ENCODE peak calls at places on chromosome 5, in eight cellular contexts. One of them, this sample, is unnamed.

GRCh38 chr5:163260471-163260870 is 176.9 kb upstream of the CCNG1 start:
- DNase-seq in mammary epithelial cell: no peak
- DNase-seq in HTR-8/SVneo: no peak
- DNase-seq in endothelial cell of umbilical vein: no peak
- DNase-seq in stimulated activated CD8-positive, alpha-beta memory T cell treated with anti-CD3 and anti-CD28 coated beads, Interleukin-7, amount 100 ng/mL, for 1 hour: no peak
- DNase-seq in body of pancreas: no peak
- DNase-seq in fibroblast of the aortic adventitia: no peak
- DNase-seq in astrocyte of the cerebellum: no peak
- DNase-seq in this sample: no peak

GRCh38 chr5:52725781-52726180 is 61.9 kb upstream of the ITGA1 start:
- DNase-seq in mammary epithelial cell: no peak
- DNase-seq in HTR-8/SVneo: no peak
- DNase-seq in endothelial cell of umbilical vein: peak
- DNase-seq in stimulated activated CD8-positive, alpha-beta memory T cell treated with anti-CD3 and anti-CD28 coated beads, Interleukin-7, amount 100 ng/mL, for 1 hour: no peak
- DNase-seq in body of pancreas: peak
- DNase-seq in fibroblast of the aortic adventitia: no peak
- DNase-seq in astrocyte of the cerebellum: peak
- DNase-seq in this sample: no peak

GRCh38 chr5:14767942-14768837 is 103.4 kb downstream of the ANKH start:
- DNase-seq in mammary epithelial cell: no peak
- DNase-seq in HTR-8/SVneo: no peak
- DNase-seq in endothelial cell of umbilical vein: no peak
- DNase-seq in stimulated activated CD8-positive, alpha-beta memory T cell treated with anti-CD3 and anti-CD28 coated beads, Interleukin-7, amount 100 ng/mL, for 1 hour: no peak
- DNase-seq in body of pancreas: no peak
- DNase-seq in fibroblast of the aortic adventitia: no peak
- DNase-seq in astrocyte of the cerebellum: no peak
- DNase-seq in this sample: no peak

GRCh38 chr5:147092044-147092443 is 142.8 kb upstream of the STK32A start:
- DNase-seq in mammary epithelial cell: no peak
- DNase-seq in HTR-8/SVneo: no peak
- DNase-seq in endothelial cell of umbilical vein: no peak
- DNase-seq in stimulated activated CD8-positive, alpha-beta memory T cell treated with anti-CD3 and anti-CD28 coated beads, Interleukin-7, amount 100 ng/mL, for 1 hour: no peak
- DNase-seq in body of pancreas: no peak
- DNase-seq in fibroblast of the aortic adventitia: no peak
- DNase-seq in astrocyte of the cerebellum: no peak
- DNase-seq in this sample: no peak

GRCh38 chr5:94793113-94793815 is 174.8 kb downstream of the SLF1 start:
- DNase-seq in mammary epithelial cell: no peak
- DNase-seq in HTR-8/SVneo: no peak
- DNase-seq in endothelial cell of umbilical vein: peak
- DNase-seq in stimulated activated CD8-positive, alpha-beta memory T cell treated with anti-CD3 and anti-CD28 coated beads, Interleukin-7, amount 100 ng/mL, for 1 hour: no peak
- DNase-seq in body of pancreas: no peak
- DNase-seq in fibroblast of the aortic adventitia: peak
- DNase-seq in astrocyte of the cerebellum: peak
- DNase-seq in this sample: no peak

GRCh38 chr5:52685621-52686370 is 101.9 kb upstream of the ITGA1 start:
- DNase-seq in mammary epithelial cell: peak
- DNase-seq in HTR-8/SVneo: no peak
- DNase-seq in endothelial cell of umbilical vein: no peak
- DNase-seq in stimulated activated CD8-positive, alpha-beta memory T cell treated with anti-CD3 and anti-CD28 coated beads, Interleukin-7, amount 100 ng/mL, for 1 hour: no peak
- DNase-seq in body of pancreas: no peak
- DNase-seq in fibroblast of the aortic adventitia: no peak
- DNase-seq in astrocyte of the cerebellum: no peak
- DNase-seq in this sample: no peak

GRCh38 chr5:121399879-121400278 is 451.8 kb upstream of the FTMT start:
- DNase-seq in mammary epithelial cell: no peak
- DNase-seq in HTR-8/SVneo: no peak
- DNase-seq in endothelial cell of umbilical vein: no peak
- DNase-seq in stimulated activated CD8-positive, alpha-beta memory T cell treated with anti-CD3 and anti-CD28 coated beads, Interleukin-7, amount 100 ng/mL, for 1 hour: no peak
- DNase-seq in body of pancreas: no peak
- DNase-seq in fibroblast of the aortic adventitia: no peak
- DNase-seq in astrocyte of the cerebellum: no peak
- DNase-seq in this sample: no peak

GRCh38 chr5:37723147-37723961 is 116.5 kb downstream of the GDNF start:
- DNase-seq in mammary epithelial cell: no peak
- DNase-seq in HTR-8/SVneo: no peak
- DNase-seq in endothelial cell of umbilical vein: no peak
- DNase-seq in stimulated activated CD8-positive, alpha-beta memory T cell treated with anti-CD3 and anti-CD28 coated beads, Interleukin-7, amount 100 ng/mL, for 1 hour: no peak
- DNase-seq in body of pancreas: no peak
- DNase-seq in fibroblast of the aortic adventitia: no peak
- DNase-seq in astrocyte of the cerebellum: no peak
- DNase-seq in this sample: no peak

GRCh38 chr5:176360894-176361436 is 599 bp downstream of the KIAA1191 start:
- DNase-seq in mammary epithelial cell: peak
- DNase-seq in HTR-8/SVneo: peak
- DNase-seq in endothelial cell of umbilical vein: peak
- DNase-seq in stimulated activated CD8-positive, alpha-beta memory T cell treated with anti-CD3 and anti-CD28 coated beads, Interleukin-7, amount 100 ng/mL, for 1 hour: no peak
- DNase-seq in body of pancreas: peak
- DNase-seq in fibroblast of the aortic adventitia: peak
- DNase-seq in astrocyte of the cerebellum: no peak
- DNase-seq in this sample: no peak

GRCh38 chr5:136042665-136043121 is 13.9 kb downstream of the TGFBI start:
- DNase-seq in mammary epithelial cell: no peak
- DNase-seq in HTR-8/SVneo: no peak
- DNase-seq in endothelial cell of umbilical vein: peak
- DNase-seq in stimulated activated CD8-positive, alpha-beta memory T cell treated with anti-CD3 and anti-CD28 coated beads, Interleukin-7, amount 100 ng/mL, for 1 hour: no peak
- DNase-seq in body of pancreas: no peak
- DNase-seq in fibroblast of the aortic adventitia: no peak
- DNase-seq in astrocyte of the cerebellum: no peak
- DNase-seq in this sample: no peak

GRCh38 chr5:116479776-116480675 is 94.6 kb downstream of the SEMA6A start:
- DNase-seq in mammary epithelial cell: no peak
- DNase-seq in HTR-8/SVneo: no peak
- DNase-seq in endothelial cell of umbilical vein: peak
- DNase-seq in stimulated activated CD8-positive, alpha-beta memory T cell treated with anti-CD3 and anti-CD28 coated beads, Interleukin-7, amount 100 ng/mL, for 1 hour: no peak
- DNase-seq in body of pancreas: no peak
- DNase-seq in fibroblast of the aortic adventitia: no peak
- DNase-seq in astrocyte of the cerebellum: no peak
- DNase-seq in this sample: no peak

GRCh38 chr5:147175516-147176097 is 59.2 kb upstream of the STK32A start:
- DNase-seq in mammary epithelial cell: no peak
- DNase-seq in HTR-8/SVneo: no peak
- DNase-seq in endothelial cell of umbilical vein: no peak
- DNase-seq in stimulated activated CD8-positive, alpha-beta memory T cell treated with anti-CD3 and anti-CD28 coated beads, Interleukin-7, amount 100 ng/mL, for 1 hour: no peak
- DNase-seq in body of pancreas: no peak
- DNase-seq in fibroblast of the aortic adventitia: no peak
- DNase-seq in astrocyte of the cerebellum: no peak
- DNase-seq in this sample: no peak

GRCh38 chr5:125326114-125326513 is 579.7 kb upstream of the ZNF608 start:
- DNase-seq in mammary epithelial cell: peak
- DNase-seq in HTR-8/SVneo: peak
- DNase-seq in endothelial cell of umbilical vein: peak
- DNase-seq in stimulated activated CD8-positive, alpha-beta memory T cell treated with anti-CD3 and anti-CD28 coated beads, Interleukin-7, amount 100 ng/mL, for 1 hour: no peak
- DNase-seq in body of pancreas: peak
- DNase-seq in fibroblast of the aortic adventitia: peak
- DNase-seq in astrocyte of the cerebellum: peak
- DNase-seq in this sample: no peak

GRCh38 chr5:89440670-89441069 is 557.7 kb upstream of the MEF2C start:
- DNase-seq in mammary epithelial cell: no peak
- DNase-seq in HTR-8/SVneo: no peak
- DNase-seq in endothelial cell of umbilical vein: peak
- DNase-seq in stimulated activated CD8-positive, alpha-beta memory T cell treated with anti-CD3 and anti-CD28 coated beads, Interleukin-7, amount 100 ng/mL, for 1 hour: no peak
- DNase-seq in body of pancreas: no peak
- DNase-seq in fibroblast of the aortic adventitia: no peak
- DNase-seq in astrocyte of the cerebellum: no peak
- DNase-seq in this sample: no peak

GRCh38 chr5:11596185-11596584 is 308.1 kb downstream of the CTNND2 start:
- DNase-seq in mammary epithelial cell: no peak
- DNase-seq in HTR-8/SVneo: no peak
- DNase-seq in endothelial cell of umbilical vein: no peak
- DNase-seq in stimulated activated CD8-positive, alpha-beta memory T cell treated with anti-CD3 and anti-CD28 coated beads, Interleukin-7, amount 100 ng/mL, for 1 hour: no peak
- DNase-seq in body of pancreas: peak
- DNase-seq in fibroblast of the aortic adventitia: no peak
- DNase-seq in astrocyte of the cerebellum: peak
- DNase-seq in this sample: no peak

GRCh38 chr5:67730917-67731474 is 484.6 kb upstream of the PIK3R1 start:
- DNase-seq in mammary epithelial cell: no peak
- DNase-seq in HTR-8/SVneo: no peak
- DNase-seq in endothelial cell of umbilical vein: peak
- DNase-seq in stimulated activated CD8-positive, alpha-beta memory T cell treated with anti-CD3 and anti-CD28 coated beads, Interleukin-7, amount 100 ng/mL, for 1 hour: no peak
- DNase-seq in body of pancreas: no peak
- DNase-seq in fibroblast of the aortic adventitia: no peak
- DNase-seq in astrocyte of the cerebellum: no peak
- DNase-seq in this sample: no peak

GRCh38 chr5:40479939-40480338 is 199.8 kb upstream of the PTGER4 start:
- DNase-seq in mammary epithelial cell: no peak
- DNase-seq in HTR-8/SVneo: no peak
- DNase-seq in endothelial cell of umbilical vein: no peak
- DNase-seq in stimulated activated CD8-positive, alpha-beta memory T cell treated with anti-CD3 and anti-CD28 coated beads, Interleukin-7, amount 100 ng/mL, for 1 hour: no peak
- DNase-seq in body of pancreas: no peak
- DNase-seq in fibroblast of the aortic adventitia: no peak
- DNase-seq in astrocyte of the cerebellum: no peak
- DNase-seq in this sample: no peak

GRCh38 chr5:173689171-173689676 is 72.8 kb upstream of the BOD1 start:
- DNase-seq in mammary epithelial cell: no peak
- DNase-seq in HTR-8/SVneo: no peak
- DNase-seq in endothelial cell of umbilical vein: peak
- DNase-seq in stimulated activated CD8-positive, alpha-beta memory T cell treated with anti-CD3 and anti-CD28 coated beads, Interleukin-7, amount 100 ng/mL, for 1 hour: no peak
- DNase-seq in body of pancreas: peak
- DNase-seq in fibroblast of the aortic adventitia: no peak
- DNase-seq in astrocyte of the cerebellum: no peak
- DNase-seq in this sample: no peak

GRCh38 chr5:88089757-88090390 is 178.8 kb downstream of the TMEM161B start:
- DNase-seq in mammary epithelial cell: no peak
- DNase-seq in HTR-8/SVneo: no peak
- DNase-seq in endothelial cell of umbilical vein: no peak
- DNase-seq in stimulated activated CD8-positive, alpha-beta memory T cell treated with anti-CD3 and anti-CD28 coated beads, Interleukin-7, amount 100 ng/mL, for 1 hour: no peak
- DNase-seq in body of pancreas: no peak
- DNase-seq in fibroblast of the aortic adventitia: no peak
- DNase-seq in astrocyte of the cerebellum: no peak
- DNase-seq in this sample: no peak

GRCh38 chr5:88727705-88728313 is 155.2 kb downstream of the MEF2C start:
- DNase-seq in mammary epithelial cell: no peak
- DNase-seq in HTR-8/SVneo: no peak
- DNase-seq in endothelial cell of umbilical vein: peak
- DNase-seq in stimulated activated CD8-positive, alpha-beta memory T cell treated with anti-CD3 and anti-CD28 coated beads, Interleukin-7, amount 100 ng/mL, for 1 hour: no peak
- DNase-seq in body of pancreas: no peak
- DNase-seq in fibroblast of the aortic adventitia: peak
- DNase-seq in astrocyte of the cerebellum: peak
- DNase-seq in this sample: no peak

GRCh38 chr5:142262683-142263082 is 62.1 kb downstream of the SPRY4 start:
- DNase-seq in mammary epithelial cell: no peak
- DNase-seq in HTR-8/SVneo: no peak
- DNase-seq in endothelial cell of umbilical vein: no peak
- DNase-seq in stimulated activated CD8-positive, alpha-beta memory T cell treated with anti-CD3 and anti-CD28 coated beads, Interleukin-7, amount 100 ng/mL, for 1 hour: no peak
- DNase-seq in body of pancreas: no peak
- DNase-seq in fibroblast of the aortic adventitia: no peak
- DNase-seq in astrocyte of the cerebellum: no peak
- DNase-seq in this sample: no peak

GRCh38 chr5:4232084-4232483 is 636.5 kb downstream of the IRX1 start:
- DNase-seq in mammary epithelial cell: no peak
- DNase-seq in HTR-8/SVneo: no peak
- DNase-seq in endothelial cell of umbilical vein: no peak
- DNase-seq in stimulated activated CD8-positive, alpha-beta memory T cell treated with anti-CD3 and anti-CD28 coated beads, Interleukin-7, amount 100 ng/mL, for 1 hour: no peak
- DNase-seq in body of pancreas: no peak
- DNase-seq in fibroblast of the aortic adventitia: no peak
- DNase-seq in astrocyte of the cerebellum: no peak
- DNase-seq in this sample: no peak

GRCh38 chr5:88144219-88145040 is 124.2 kb downstream of the TMEM161B start:
- DNase-seq in mammary epithelial cell: no peak
- DNase-seq in HTR-8/SVneo: no peak
- DNase-seq in endothelial cell of umbilical vein: no peak
- DNase-seq in stimulated activated CD8-positive, alpha-beta memory T cell treated with anti-CD3 and anti-CD28 coated beads, Interleukin-7, amount 100 ng/mL, for 1 hour: no peak
- DNase-seq in body of pancreas: no peak
- DNase-seq in fibroblast of the aortic adventitia: no peak
- DNase-seq in astrocyte of the cerebellum: no peak
- DNase-seq in this sample: peak

GRCh38 chr5:158770506-158770905 is 329.2 kb downstream of the EBF1 start:
- DNase-seq in mammary epithelial cell: peak
- DNase-seq in HTR-8/SVneo: no peak
- DNase-seq in endothelial cell of umbilical vein: no peak
- DNase-seq in stimulated activated CD8-positive, alpha-beta memory T cell treated with anti-CD3 and anti-CD28 coated beads, Interleukin-7, amount 100 ng/mL, for 1 hour: no peak
- DNase-seq in body of pancreas: no peak
- DNase-seq in fibroblast of the aortic adventitia: peak
- DNase-seq in astrocyte of the cerebellum: no peak
- DNase-seq in this sample: no peak

GRCh38 chr5:80825780-80826460 is 134.2 kb upstream of the RASGRF2 start:
- DNase-seq in mammary epithelial cell: no peak
- DNase-seq in HTR-8/SVneo: no peak
- DNase-seq in endothelial cell of umbilical vein: peak
- DNase-seq in stimulated activated CD8-positive, alpha-beta memory T cell treated with anti-CD3 and anti-CD28 coated beads, Interleukin-7, amount 100 ng/mL, for 1 hour: no peak
- DNase-seq in body of pancreas: no peak
- DNase-seq in fibroblast of the aortic adventitia: peak
- DNase-seq in astrocyte of the cerebellum: no peak
- DNase-seq in this sample: no peak

GRCh38 chr5:34749431-34749872 is 89.5 kb upstream of the TTC23L start:
- DNase-seq in mammary epithelial cell: no peak
- DNase-seq in HTR-8/SVneo: no peak
- DNase-seq in endothelial cell of umbilical vein: no peak
- DNase-seq in stimulated activated CD8-positive, alpha-beta memory T cell treated with anti-CD3 and anti-CD28 coated beads, Interleukin-7, amount 100 ng/mL, for 1 hour: no peak
- DNase-seq in body of pancreas: no peak
- DNase-seq in fibroblast of the aortic adventitia: peak
- DNase-seq in astrocyte of the cerebellum: no peak
- DNase-seq in this sample: no peak

This sample was measured in cerebellar nuclear complex.